ENCODE peak calls at places on chromosomes 7 and 10, in six cellular contexts. Y, N, I, C, P and J are unnamed samples.

GRCh38 chr10:67836491-67836890 is 1.5 kb downstream of the DNAJC12 start:
- DNase-seq in Y (no peak), N (no peak), I (no peak), C (no peak), P (no peak), J (no peak)

GRCh38 chr7:148501707-148502139 is 88.8 kb upstream of the C7orf33 start:
- DNase-seq in Y (no peak), N (peak; percentile 44), I (no peak), C (peak; percentile 50), P (peak; percentile 22), J (peak; percentile 68)

GRCh38 chr7:1897861-1898627 is 228.0 kb downstream of the ELFN1 start:
- DNase-seq in Y (no peak), N (no peak), I (no peak), C (no peak), P (no peak), J (no peak)

GRCh38 chr10:100347568-100348195 is 649 bp downstream of the SCD start:
- DNase-seq in Y (no peak), N (peak; percentile 28), I (no peak), C (no peak), P (peak; percentile 53), J (no peak)

GRCh38 chr7:99437946-99438572 is 539 bp downstream of the PTCD1 start:
- DNase-seq in Y (no peak), N (no peak), I (no peak), C (no peak), P (peak; percentile 41), J (no peak)

GRCh38 chr10:62380002-62380401 is 5.8 kb downstream of the ZNF365 start:
- DNase-seq in Y (no peak), N (no peak), I (peak; percentile 60), C (no peak), P (peak; percentile 85), J (peak; percentile 77)

GRCh38 chr7:114715907-114716306 is 206.0 kb upstream of the MDFIC start:
- DNase-seq in Y (no peak), N (no peak), I (no peak), C (no peak), P (peak; percentile 53), J (no peak)

GRCh38 chr7:113606325-113606724 is 312.5 kb downstream of the PPP1R3A start:
- DNase-seq in Y (no peak), N (no peak), I (no peak), C (no peak), P (no peak), J (no peak)

GRCh38 chr10:117537904-117538524 is 4.5 kb upstream of the EMX2 start:
- DNase-seq in Y (no peak), N (no peak), I (no peak), C (no peak), P (peak; percentile 83), J (no peak)

GRCh38 chr7:3943265-3943664 is 642.2 kb downstream of the SDK1 start:
- DNase-seq in Y (no peak), N (peak; percentile 29), I (no peak), C (no peak), P (no peak), J (no peak)

GRCh38 chr10:6136215-6137201 is 47.7 kb downstream of the RBM17 start:
- DNase-seq in Y (no peak), N (no peak), I (no peak), C (no peak), P (peak; percentile 92), J (no peak)

GRCh38 chr10:74766501-74766900 is 59.9 kb upstream of the KAT6B start:
- DNase-seq in Y (no peak), N (no peak), I (no peak), C (no peak), P (peak; percentile 24), J (no peak)

GRCh38 chr10:103884681-103885139 is 29.3 kb upstream of the SH3PXD2A start:
- DNase-seq in Y (no peak), N (peak; percentile 56), I (no peak), C (no peak), P (peak; percentile 75), J (peak; percentile 51)

GRCh38 chr10:121556918-121557573 is 41.2 kb downstream of the FGFR2 start:
- DNase-seq in Y (no peak), N (no peak), I (no peak), C (no peak), P (no peak), J (no peak)
- H3K9me3 ChIP-seq in Y (no peaks in the 10 kb centered on the region), N (no peaks in the 10 kb centered on the region), I (no peaks in the 10 kb centered on the region), C (no peaks in the 10 kb centered on the region), P (no peaks in the 10 kb centered on the region), J (no peaks in the 10 kb centered on the region)

GRCh38 chr10:93068411-93069244 is 5.1 kb upstream of the CYP26A1 start:
- DNase-seq in Y (no peak), N (no peak), I (no peak), C (no peak), P (peak; percentile 49), J (peak; percentile 61)
- H3K4me3 ChIP-seq in Y (no peak overlapping the region), N (no peak overlapping the region), I (no peak overlapping the region), C (no peak overlapping the region), P (peak overlapping the region; percentile 43), J (peak overlapping the region; percentile 28)

GRCh38 chr10:13051126-13051694 is 48.8 kb upstream of the OPTN start:
- DNase-seq in Y (no peak), N (no peak), I (no peak), C (no peak), P (no peak), J (no peak)
- H3K4me1 ChIP-seq in Y (no peaks in the 10 kb centered on the region), N (no peaks in the 10 kb centered on the region), I (no peaks in the 10 kb centered on the region), C (no peaks in the 10 kb centered on the region), P (no peaks in the 10 kb centered on the region), J (no peaks in the 10 kb centered on the region)

GRCh38 chr7:64528770-64529169 is 34.1 kb downstream of the ZNF680 start:
- DNase-seq in Y (no peak), N (no peak), I (no peak), C (no peak), P (no peak), J (no peak)
- H3K9me3 ChIP-seq in Y (peaks cover 27% of the 10 kb centered on the region), N (peaks cover 3% of the 10 kb centered on the region), I (peaks cover 18% of the 10 kb centered on the region), C (peaks cover 28% of the 10 kb centered on the region), P (peaks cover 4% of the 10 kb centered on the region), J (no peaks in the 10 kb centered on the region)

DNA sequence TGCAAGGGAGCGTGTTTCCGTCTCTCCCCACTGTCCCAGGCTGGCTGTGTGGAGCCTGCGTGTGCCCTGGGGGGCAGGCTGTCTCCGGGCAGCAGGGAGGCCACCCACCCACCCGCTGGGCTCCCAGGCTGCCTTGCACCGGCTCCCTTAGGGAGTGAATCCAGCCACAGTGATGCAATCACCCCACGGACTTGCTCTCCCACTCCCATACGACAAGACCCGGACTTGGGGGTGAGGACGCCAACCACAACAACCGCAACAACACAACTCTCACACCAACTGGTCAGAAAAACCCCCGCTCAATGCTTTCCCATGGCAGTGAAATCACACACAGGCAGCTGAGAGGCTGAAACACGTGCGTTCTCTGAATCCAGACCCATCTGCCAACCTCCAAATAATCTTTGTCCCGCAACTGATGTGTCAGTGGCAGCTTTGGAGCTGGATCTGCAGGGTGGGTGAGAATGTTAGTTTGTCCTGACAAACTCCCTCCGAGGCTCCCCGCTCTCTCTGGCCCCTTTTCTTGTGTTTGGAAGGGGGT is 62.7 kb upstream of the DDC start:
- DNase-seq in Y (no peak), N (no peak), I (no peak), C (no peak), P (no peak), J (no peak)
- H3K4me3 ChIP-seq in Y (no peak overlapping the region), N (no peak overlapping the region), I (no peak overlapping the region), C (no peak overlapping the region), P (no peak overlapping the region), J (no peak overlapping the region)

GRCh38 chr10:52185256-52185655 is 128.8 kb upstream of the DKK1 start:
- DNase-seq in Y (no peak), N (no peak), I (no peak), C (no peak), P (no peak), J (no peak)
- H3K4me1 ChIP-seq in Y (peaks cover 16% of the 10 kb centered on the region), N (no peaks in the 10 kb centered on the region), I (no peaks in the 10 kb centered on the region), C (no peaks in the 10 kb centered on the region), P (peaks cover 6% of the 10 kb centered on the region), J (no peaks in the 10 kb centered on the region)

GRCh38 chr10:33311640-33312039 is 22.8 kb downstream of the NRP1 start:
- DNase-seq in Y (no peak), N (no peak), I (no peak), C (no peak), P (no peak), J (no peak)
- H3K9me3 ChIP-seq in Y (no peaks in the 10 kb centered on the region), N (no peaks in the 10 kb centered on the region), I (no peaks in the 10 kb centered on the region), C (no peaks in the 10 kb centered on the region), P (no peaks in the 10 kb centered on the region), J (no peaks in the 10 kb centered on the region)

DNA sequence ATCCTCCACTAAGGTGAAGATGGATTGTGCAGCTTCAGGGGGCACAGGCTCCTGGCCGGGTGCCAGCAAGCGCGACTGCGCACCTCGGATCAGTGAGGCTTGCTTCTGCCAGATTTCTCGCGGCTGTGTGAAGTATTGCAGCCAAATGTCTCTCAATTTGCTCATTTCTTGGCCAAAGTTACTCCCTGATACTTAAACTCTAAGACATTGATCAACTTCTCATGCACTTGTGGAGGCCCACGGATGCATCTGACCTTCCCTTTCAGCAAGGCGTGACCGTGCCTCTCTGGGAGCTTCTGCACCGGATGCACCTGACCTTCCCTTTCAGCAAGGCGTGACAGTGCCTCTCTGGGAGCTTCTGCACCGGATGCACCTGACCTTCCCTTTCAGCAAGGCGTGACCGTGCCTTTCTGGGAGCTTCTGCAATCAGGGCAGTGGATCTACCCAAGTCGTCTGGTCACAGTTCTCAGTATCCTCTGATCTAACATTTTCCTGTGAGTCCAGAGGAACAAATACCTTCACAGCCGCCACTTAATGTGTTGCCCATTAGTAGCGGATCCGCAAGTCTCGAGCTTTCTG is 248.3 kb downstream of the ADARB2 start:
- DNase-seq in Y (no peak), N (no peak), I (no peak), C (peak; percentile 70), P (no peak), J (no peak)
- H3K4me3 ChIP-seq in Y (no peak overlapping the region), N (no peak overlapping the region), I (no peak overlapping the region), C (no peak overlapping the region), P (no peak overlapping the region), J (no peak overlapping the region)

GRCh38 chr10:14478639-14479038 is 147.9 kb upstream of the FRMD4A start:
- DNase-seq in Y (no peak), N (no peak), I (peak; percentile 19), C (no peak), P (peak; percentile 78), J (peak; percentile 39)
- H3K4me1 ChIP-seq in Y (no peaks in the 10 kb centered on the region), N (no peaks in the 10 kb centered on the region), I (no peaks in the 10 kb centered on the region), C (no peaks in the 10 kb centered on the region), P (peaks cover 12% of the 10 kb centered on the region), J (no peaks in the 10 kb centered on the region)